ENCODE peak calls at places on chromosomes 16 and 17, in nine cellular contexts. One of them, this sample, is unnamed.

GRCh38 chr16:25135239-25135878 is 23.8 kb downstream of the LCMT1 start:
- DNase-seq in PC-3: peak; percentile 78
- DNase-seq in PC-9: no peak
- DNase-seq in right lobe of liver: no peak
- DNase-seq in bronchial epithelial cell: peak; percentile 58
- DNase-seq in suprapubic skin: no peak
- DNase-seq in neuronal stem cell: no peak
- DNase-seq in H7: no peak
- DNase-seq in GM23338: no peak
- DNase-seq in this sample: no peak

GRCh38 chr16:66984902-66985311 is 3.5 kb upstream of the CES4A start:
- DNase-seq in PC-9: no peak
- DNase-seq in neuronal stem cell: no peak
- DNase-seq in right lobe of liver: no peak
- DNase-seq in suprapubic skin: no peak
- DNase-seq in GM23338: no peak
- DNase-seq in bronchial epithelial cell: no peak
- DNase-seq in PC-3: no peak
- DNase-seq in H7: no peak
- DNase-seq in this sample: no peak

GRCh38 chr17:59361386-59361785 is 29.9 kb downstream of the YPEL2 start:
- DNase-seq in right lobe of liver: no peak
- DNase-seq in H7: no peak
- DNase-seq in bronchial epithelial cell: no peak
- DNase-seq in PC-9: no peak
- DNase-seq in suprapubic skin: no peak
- DNase-seq in neuronal stem cell: no peak
- DNase-seq in PC-3: peak; percentile 62
- DNase-seq in GM23338: no peak
- DNase-seq in this sample: no peak

GRCh38 chr16:70579648-70580630 is 56.3 kb downstream of the SF3B3 start:
- DNase-seq in GM23338: no peak
- DNase-seq in suprapubic skin: no peak
- DNase-seq in right lobe of liver: no peak
- DNase-seq in neuronal stem cell: no peak
- DNase-seq in PC-3: no peak
- DNase-seq in bronchial epithelial cell: no peak
- DNase-seq in H7: peak; percentile 66
- DNase-seq in PC-9: no peak
- DNase-seq in this sample: peak; percentile 72

GRCh38 chr17:59093702-59094231 is 12.9 kb downstream of the TRIM37 start:
- DNase-seq in PC-3: peak; percentile 92
- DNase-seq in right lobe of liver: no peak
- DNase-seq in suprapubic skin: no peak
- DNase-seq in PC-9: peak; percentile 72
- DNase-seq in bronchial epithelial cell: peak; percentile 80
- DNase-seq in GM23338: no peak
- DNase-seq in H7: no peak
- DNase-seq in neuronal stem cell: no peak
- DNase-seq in this sample: no peak

GRCh38 chr17:49497147-49498036 is 2.3 kb downstream of the NGFR start:
- DNase-seq in PC-3: peak; percentile 18
- DNase-seq in GM23338: peak; percentile 87
- DNase-seq in neuronal stem cell: peak; percentile 71
- DNase-seq in H7: peak; percentile 92
- DNase-seq in bronchial epithelial cell: peak; percentile 30
- DNase-seq in PC-9: no peak
- DNase-seq in suprapubic skin: no peak
- DNase-seq in right lobe of liver: no peak
- DNase-seq in this sample: no peak

GRCh38 chr16:73434621-73435020 is 386.7 kb upstream of the ZFHX3 start:
- DNase-seq in neuronal stem cell: no peak
- DNase-seq in H7: no peak
- DNase-seq in bronchial epithelial cell: no peak
- DNase-seq in suprapubic skin: no peak
- DNase-seq in PC-9: no peak
- DNase-seq in GM23338: no peak
- DNase-seq in PC-3: no peak
- DNase-seq in right lobe of liver: no peak
- DNase-seq in this sample: no peak

GRCh38 chr17:1577186-1577585 is 14.6 kb upstream of the PITPNA start:
- DNase-seq in GM23338: peak; percentile 58
- DNase-seq in neuronal stem cell: no peak
- DNase-seq in right lobe of liver: peak; percentile 89
- DNase-seq in PC-9: peak; percentile 73
- DNase-seq in bronchial epithelial cell: peak; percentile 85
- DNase-seq in suprapubic skin: peak; percentile 96
- DNase-seq in PC-3: peak; percentile 77
- DNase-seq in H7: peak; percentile 90
- DNase-seq in this sample: peak; percentile 97

GRCh38 chr17:9389116-9389515 is 186.5 kb downstream of the STX8 start:
- DNase-seq in PC-9: peak; percentile 39
- DNase-seq in H7: peak; percentile 15
- DNase-seq in suprapubic skin: no peak
- DNase-seq in GM23338: no peak
- DNase-seq in PC-3: peak; percentile 45
- DNase-seq in bronchial epithelial cell: peak; percentile 99
- DNase-seq in right lobe of liver: peak; percentile 25
- DNase-seq in neuronal stem cell: no peak
- DNase-seq in this sample: no peak

GRCh38 chr17:47934856-47935255 is 6.5 kb upstream of the PNPO start:
- DNase-seq in bronchial epithelial cell: peak; percentile 26
- DNase-seq in neuronal stem cell: no peak
- DNase-seq in suprapubic skin: no peak
- DNase-seq in H7: no peak
- DNase-seq in PC-3: peak; percentile 71
- DNase-seq in PC-9: no peak
- DNase-seq in GM23338: no peak
- DNase-seq in right lobe of liver: no peak
- DNase-seq in this sample: no peak

GRCh38 chr16:89062389-89063345 is 31.0 kb upstream of the ACSF3 start:
- DNase-seq in GM23338: no peak
- DNase-seq in PC-9: no peak
- DNase-seq in H7: no peak
- DNase-seq in PC-3: no peak
- DNase-seq in neuronal stem cell: no peak
- DNase-seq in suprapubic skin: no peak
- DNase-seq in right lobe of liver: no peak
- DNase-seq in bronchial epithelial cell: no peak
- DNase-seq in this sample: no peak
- H3K4me3 ChIP-seq in GM23338: no peak overlapping the region
- H3K4me3 ChIP-seq in PC-9: no peak overlapping the region
- H3K4me3 ChIP-seq in H7: no peak overlapping the region
- H3K4me3 ChIP-seq in PC-3: no peak overlapping the region
- H3K4me3 ChIP-seq in neuronal stem cell: no peak overlapping the region
- H3K4me3 ChIP-seq in suprapubic skin: no peak overlapping the region
- H3K4me3 ChIP-seq in right lobe of liver: no peak overlapping the region
- H3K4me3 ChIP-seq in bronchial epithelial cell: no peak overlapping the region
- H3K4me3 ChIP-seq in this sample: no peak overlapping the region

GRCh38 chr17:21090889-21091618 is 35.7 kb upstream of the DHRS7B start:
- DNase-seq in H7: no peak
- DNase-seq in neuronal stem cell: no peak
- DNase-seq in PC-9: no peak
- DNase-seq in suprapubic skin: no peak
- DNase-seq in right lobe of liver: no peak
- DNase-seq in GM23338: no peak
- DNase-seq in PC-3: no peak
- DNase-seq in bronchial epithelial cell: no peak
- DNase-seq in this sample: no peak
- H3K4me3 ChIP-seq in H7: no peak overlapping the region
- H3K4me3 ChIP-seq in neuronal stem cell: no peak overlapping the region
- H3K4me3 ChIP-seq in PC-9: no peak overlapping the region
- H3K4me3 ChIP-seq in suprapubic skin: no peak overlapping the region
- H3K4me3 ChIP-seq in right lobe of liver: no peak overlapping the region
- H3K4me3 ChIP-seq in GM23338: no peak overlapping the region
- H3K4me3 ChIP-seq in PC-3: no peak overlapping the region
- H3K4me3 ChIP-seq in bronchial epithelial cell: no peak overlapping the region
- H3K4me3 ChIP-seq in this sample: no peak overlapping the region

GRCh38 chr17:18921912-18922451 is 30.0 kb upstream of the SLC5A10 start:
- DNase-seq in GM23338: no peak
- DNase-seq in H7: no peak
- DNase-seq in bronchial epithelial cell: peak; percentile 93
- DNase-seq in PC-9: no peak
- DNase-seq in suprapubic skin: no peak
- DNase-seq in right lobe of liver: no peak
- DNase-seq in PC-3: peak; percentile 94
- DNase-seq in neuronal stem cell: no peak
- DNase-seq in this sample: no peak
- H3K4me3 ChIP-seq in GM23338: no peak overlapping the region
- H3K4me3 ChIP-seq in H7: no peak overlapping the region
- H3K4me3 ChIP-seq in bronchial epithelial cell: no peak overlapping the region
- H3K4me3 ChIP-seq in PC-9: no peak overlapping the region
- H3K4me3 ChIP-seq in suprapubic skin: no peak overlapping the region
- H3K4me3 ChIP-seq in right lobe of liver: no peak overlapping the region
- H3K4me3 ChIP-seq in PC-3: peak overlapping the region; percentile 38
- H3K4me3 ChIP-seq in neuronal stem cell: no peak overlapping the region
- H3K4me3 ChIP-seq in this sample: no peak overlapping the region

DNA sequence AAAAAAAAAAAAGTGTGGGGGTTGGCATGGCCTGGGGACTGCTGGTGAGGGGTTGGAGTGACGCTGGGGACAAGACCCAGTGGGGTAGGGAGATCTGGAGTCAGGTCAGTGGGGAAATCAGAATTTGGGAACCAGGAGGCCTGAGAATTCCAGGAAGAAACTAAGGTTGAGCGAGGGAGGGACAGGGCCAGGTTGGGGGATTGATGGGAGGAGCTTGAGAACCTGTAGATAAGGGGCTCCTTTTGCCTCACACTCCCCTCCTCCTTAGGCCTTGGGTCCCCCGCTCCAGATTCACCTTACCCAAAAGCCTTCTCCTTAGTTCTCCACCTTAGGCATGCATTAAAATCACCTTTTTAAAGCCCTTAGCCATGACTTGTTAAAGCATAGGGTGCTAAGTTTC is 8.3 kb upstream of the PYDC1 start:
- DNase-seq in neuronal stem cell: no peak
- DNase-seq in right lobe of liver: no peak
- DNase-seq in H7: peak; percentile 47
- DNase-seq in bronchial epithelial cell: no peak
- DNase-seq in PC-9: no peak
- DNase-seq in suprapubic skin: no peak
- DNase-seq in PC-3: no peak
- DNase-seq in GM23338: no peak
- DNase-seq in this sample: no peak
- H3K4me3 ChIP-seq in neuronal stem cell: no peak overlapping the region
- H3K4me3 ChIP-seq in right lobe of liver: no peak overlapping the region
- H3K4me3 ChIP-seq in H7: no peak overlapping the region
- H3K4me3 ChIP-seq in bronchial epithelial cell: no peak overlapping the region
- H3K4me3 ChIP-seq in PC-9: no peak overlapping the region
- H3K4me3 ChIP-seq in suprapubic skin: no peak overlapping the region
- H3K4me3 ChIP-seq in PC-3: no peak overlapping the region
- H3K4me3 ChIP-seq in GM23338: no peak overlapping the region
- H3K4me3 ChIP-seq in this sample: no peak overlapping the region

GRCh38 chr16:17431012-17431411 is 39.7 kb downstream of the XYLT1 start:
- DNase-seq in PC-3: no peak
- DNase-seq in suprapubic skin: no peak
- DNase-seq in PC-9: no peak
- DNase-seq in bronchial epithelial cell: no peak
- DNase-seq in neuronal stem cell: no peak
- DNase-seq in right lobe of liver: no peak
- DNase-seq in GM23338: no peak
- DNase-seq in H7: no peak
- DNase-seq in this sample: no peak

GRCh38 chr16:17434006-17434405 is 36.8 kb downstream of the XYLT1 start:
- DNase-seq in H7: no peak
- DNase-seq in GM23338: no peak
- DNase-seq in PC-3: no peak
- DNase-seq in bronchial epithelial cell: no peak
- DNase-seq in neuronal stem cell: no peak
- DNase-seq in right lobe of liver: no peak
- DNase-seq in suprapubic skin: no peak
- DNase-seq in PC-9: no peak
- DNase-seq in this sample: no peak

GRCh38 chr16:17433577-17433960 is 37.2 kb downstream of the XYLT1 start:
- DNase-seq in bronchial epithelial cell: no peak
- DNase-seq in suprapubic skin: no peak
- DNase-seq in GM23338: peak; percentile 58
- DNase-seq in neuronal stem cell: no peak
- DNase-seq in PC-3: no peak
- DNase-seq in right lobe of liver: no peak
- DNase-seq in H7: no peak
- DNase-seq in PC-9: no peak
- DNase-seq in this sample: no peak

GRCh38 chr16:17431904-17432625 is 38.7 kb downstream of the XYLT1 start:
- DNase-seq in suprapubic skin: no peak
- DNase-seq in GM23338: no peak
- DNase-seq in H7: no peak
- DNase-seq in bronchial epithelial cell: no peak
- DNase-seq in PC-3: no peak
- DNase-seq in neuronal stem cell: no peak
- DNase-seq in PC-9: no peak
- DNase-seq in right lobe of liver: no peak
- DNase-seq in this sample: no peak

GRCh38 chr16:17432902-17433576 is 37.7 kb downstream of the XYLT1 start:
- DNase-seq in bronchial epithelial cell: no peak
- DNase-seq in H7: no peak
- DNase-seq in PC-9: no peak
- DNase-seq in neuronal stem cell: no peak
- DNase-seq in PC-3: no peak
- DNase-seq in right lobe of liver: no peak
- DNase-seq in GM23338: no peak
- DNase-seq in suprapubic skin: no peak
- DNase-seq in this sample: no peak
- H3K4me3 ChIP-seq in bronchial epithelial cell: no peak overlapping the region
- H3K4me3 ChIP-seq in H7: no peak overlapping the region
- H3K4me3 ChIP-seq in PC-9: no peak overlapping the region
- H3K4me3 ChIP-seq in neuronal stem cell: no peak overlapping the region
- H3K4me3 ChIP-seq in PC-3: no peak overlapping the region
- H3K4me3 ChIP-seq in right lobe of liver: no peak overlapping the region
- H3K4me3 ChIP-seq in GM23338: no peak overlapping the region
- H3K4me3 ChIP-seq in suprapubic skin: no peak overlapping the region
- H3K4me3 ChIP-seq in this sample: no peak overlapping the region

GRCh38 chr16:1333854-1334719 is 642 bp downstream of the BAIAP3 start:
- DNase-seq in H7: peak; percentile 86
- DNase-seq in PC-9: no peak
- DNase-seq in right lobe of liver: no peak
- DNase-seq in GM23338: peak; percentile 59
- DNase-seq in neuronal stem cell: no peak
- DNase-seq in PC-3: no peak
- DNase-seq in suprapubic skin: no peak
- DNase-seq in bronchial epithelial cell: no peak
- DNase-seq in this sample: no peak
- H3K4me3 ChIP-seq in H7: peak overlapping the region; percentile 40
- H3K4me3 ChIP-seq in PC-9: peak overlapping the region; percentile 49
- H3K4me3 ChIP-seq in right lobe of liver: peak overlapping the region; percentile 22
- H3K4me3 ChIP-seq in GM23338: peak overlapping the region; percentile 72
- H3K4me3 ChIP-seq in neuronal stem cell: peak overlapping the region; percentile 72
- H3K4me3 ChIP-seq in PC-3: peak overlapping the region; percentile 56
- H3K4me3 ChIP-seq in suprapubic skin: peak overlapping the region; percentile 47
- H3K4me3 ChIP-seq in bronchial epithelial cell: no peak overlapping the region
- H3K4me3 ChIP-seq in this sample: peak overlapping the region; percentile 36

This sample was measured in upper lobe of right lung.